ENCODE peak calls at places on chromosomes 5 and 9, in nine cellular contexts. V is cardiac muscle cell, Q is left ventricle myocardium inferior, M is sigmoid colon, C is psoas muscle, O is thyroid gland, N is lower lobe of right lung, E is PC-3, W is spleen. K is an unnamed sample.

GRCh38 chr5:103393131-103393754 is 134.7 kb downstream of the MACIR start:
- DNase-seq in M (peak; percentile 63), Q (peak; percentile 16), O (no peak), W (no peak), V (peak; percentile 64), E (peak; percentile 31), N (no peak), C (no peak), K (peak; percentile 15)

GRCh38 chr9:87193925-87194380 is 246.6 kb upstream of the GAS1 start:
- DNase-seq in E (no peak), O (peak; percentile 68), N (no peak), C (no peak), M (no peak), V (peak; percentile 36), Q (no peak), W (no peak), K (peak; percentile 93)

GRCh38 chr9:113537227-113537810 is 73.8 kb downstream of the RGS3 start:
- DNase-seq in Q (no peak), V (no peak), C (no peak), O (no peak), W (peak; percentile 45), N (no peak), E (no peak), M (peak; percentile 49), K (no peak)

GRCh38 chr5:151949909-151950308 is 25.3 kb upstream of the GLRA1 start:
- DNase-seq in Q (no peak), N (no peak), C (no peak), W (no peak), V (no peak), O (no peak), M (no peak), E (no peak), K (no peak)

GRCh38 chr9:36191290-36191645 is 547 bp downstream of the CLTA start:
- DNase-seq in M (peak; percentile 72), V (peak; percentile 47), W (peak; percentile 86), N (peak; percentile 61), C (no peak), E (no peak), Q (peak; percentile 41), O (peak; percentile 45), K (no peak)

GRCh38 chr5:40446910-40447309 is 232.8 kb upstream of the PTGER4 start:
- DNase-seq in M (no peak), W (no peak), E (peak; percentile 96), V (no peak), O (no peak), N (no peak), Q (no peak), C (no peak), K (peak; percentile 51)

GRCh38 chr5:136308396-136308795 is 56.9 kb downstream of the TRPC7 start:
- DNase-seq in V (peak; percentile 2), M (no peak), W (no peak), O (no peak), E (peak; percentile 9), Q (no peak), N (no peak), C (no peak), K (no peak)

GRCh38 chr5:51433052-51433710 is 49.9 kb downstream of the ISL1 start:
- DNase-seq in N (no peak), E (peak; percentile 65), V (no peak), O (no peak), M (no peak), W (no peak), C (no peak), Q (no peak), K (no peak)

GRCh38 chr5:19258686-19259085 is 729.3 kb downstream of the CDH18 start:
- DNase-seq in M (no peak), Q (no peak), N (no peak), V (no peak), C (no peak), E (no peak), W (no peak), O (no peak), K (peak; percentile 2)

GRCh38 chr9:111036068-111036789 is 2.0 kb downstream of the LPAR1 start:
- DNase-seq in V (no peak), E (peak; percentile 67), C (peak; percentile 70), O (peak; percentile 53), W (peak; percentile 80), N (peak; percentile 71), Q (peak; percentile 66), M (peak; percentile 88), K (peak; percentile 29)
- TF ChIP-seq CTCF in V (peak; percentile 81), E (peak; percentile 74), C (no peak), O (peak; percentile 55), W (no peak), N (peak; percentile 47), Q (peak; percentile 50), M (peak; percentile 41), K (peak; percentile 26)

GRCh38 chr9:89446440-89447310 is 51.2 kb downstream of the SEMA4D start:
- DNase-seq in E (no peak), W (peak; percentile 69), M (no peak), C (no peak), O (no peak), V (no peak), Q (no peak), N (no peak), K (no peak)

GRCh38 chr9:89445801-89446228 is 52.1 kb downstream of the SEMA4D start:
- DNase-seq in W (peak; percentile 43), V (no peak), E (no peak), M (no peak), C (no peak), N (no peak), O (peak; percentile 39), Q (peak; percentile 35), K (no peak)

GRCh38 chr9:89444212-89444611 is 53.7 kb downstream of the SEMA4D start:
- DNase-seq in E (no peak), N (no peak), W (peak; percentile 84), O (no peak), M (no peak), V (peak; percentile 45), Q (peak; percentile 40), C (no peak), K (no peak)

GRCh38 chr9:89442981-89443817 is 54.7 kb downstream of the SEMA4D start:
- DNase-seq in V (no peak), W (no peak), C (no peak), Q (no peak), M (no peak), O (no peak), N (no peak), E (no peak), K (no peak)

DNA sequence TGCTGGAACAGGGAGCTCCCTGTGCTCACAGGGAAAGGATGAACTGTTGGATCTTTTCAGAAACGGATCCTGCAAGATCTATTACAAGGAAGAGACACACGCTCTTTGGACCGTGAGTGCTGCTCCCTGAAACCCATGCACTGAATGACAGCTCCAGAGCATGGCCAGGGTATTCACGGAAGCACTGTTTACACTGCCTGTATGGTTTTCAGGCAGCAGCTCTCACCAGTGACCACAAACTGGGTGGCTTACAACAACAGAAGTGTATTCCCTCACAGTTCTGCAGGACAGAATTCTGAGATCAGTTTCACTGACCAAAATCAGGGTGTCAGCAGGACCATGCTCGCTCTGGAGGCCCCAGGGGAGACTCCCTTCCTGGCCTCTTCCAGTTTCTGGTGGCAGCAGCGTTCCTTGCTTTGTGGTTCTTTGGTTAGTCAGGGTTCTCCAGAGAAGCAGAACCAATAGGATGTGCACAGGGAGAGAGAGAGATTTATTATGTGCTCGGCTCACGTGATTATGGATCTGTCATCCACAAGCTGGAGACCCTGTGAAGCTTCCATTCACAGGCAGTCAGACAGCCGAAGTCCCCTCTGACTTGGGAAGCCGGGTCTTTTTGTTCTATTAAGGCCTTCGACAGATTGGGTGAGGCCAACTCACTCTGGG is 52.6 kb downstream of the SEMA4D start:
- DNase-seq in M (no peak), E (no peak), O (no peak), W (peak; percentile 20), V (no peak), N (no peak), C (no peak), Q (no peak), K (no peak)
- H3K4me1 ChIP-seq in M (no peaks in the 10 kb centered on the region), E (no peaks in the 10 kb centered on the region), O (peaks cover 49% of the 10 kb centered on the region), W (peaks cover 35% of the 10 kb centered on the region), V (peaks cover 10% of the 10 kb centered on the region), N (peaks cover 28% of the 10 kb centered on the region), C (peaks cover 47% of the 10 kb centered on the region), Q (peaks cover 44% of the 10 kb centered on the region), K (peaks cover 9% of the 10 kb centered on the region)

GRCh38 chr5:148091991-148092964 is 28.5 kb downstream of the SPINK5 start:
- DNase-seq in O (no peak), Q (no peak), W (no peak), M (no peak), N (no peak), E (no peak), C (no peak), V (no peak), K (peak; percentile 9)
- H3K27ac ChIP-seq in O (no peak overlapping the region), Q (peak overlapping the region; percentile 29), W (no peak overlapping the region), M (peak overlapping the region; percentile 12), N (no peak overlapping the region), E (no peak overlapping the region), C (no peak overlapping the region), V (no peak overlapping the region), K (no peak overlapping the region)

GRCh38 chr9:72753261-72753893 is 199.5 kb downstream of the ALDH1A1 start:
- DNase-seq in M (no peak), E (peak; percentile 4), V (no peak), C (no peak), O (peak; percentile 3), Q (no peak), N (no peak), W (no peak), K (peak; percentile 21)
- TF ChIP-seq CTCF in M (no peak), E (peak; percentile 46), V (peak; percentile 36), C (peak; percentile 29), O (peak; percentile 12), Q (peak; percentile 25), N (peak; percentile 33), W (no peak), K (peak; percentile 46)

K was measured in astrocyte.